ENCODE peak calls at places on chromosomes 11 and 22, in seven cellular contexts. F is stimulated activated CD4-positive, alpha-beta T cell treated with anti-CD3 and anti-CD28 coated beads, Interleukin-15, amount 100 ng/mL, for 1 hour; D is AG08396; T is LoVo; S is activated CD8-positive, alpha-beta memory T cell treated with anti-CD3 and anti-CD28 coated beads, Interleukin-2, amount 50 U/mL, for 48 hours; J is HFFc6; R is Caki2. O is an unnamed sample.

GRCh38 chr11:57124912-57125311 is 56.8 kb upstream of the LRRC55 start:
- DNase-seq in R (no peak), D (no peak), T (no peak), F (no peak), J (no peak), S (no peak), O (no peak)

GRCh38 chr11:49303080-49303479 is 94.7 kb upstream of the FOLH1 start:
- DNase-seq in T (no peak), F (no peak), S (no peak), J (no peak), D (no peak), R (no peak), O (no peak)

GRCh38 chr22:27952091-27952490 is 33.0 kb upstream of the PITPNB start:
- DNase-seq in F (no peak), T (no peak), R (no peak), D (no peak), J (peak; percentile 61), S (no peak), O (no peak)

GRCh38 chr11:8019671-8020597 is 32.8 kb downstream of the EIF3F start:
- DNase-seq in F (no peak), J (peak; percentile 28), R (peak; percentile 32), D (peak; percentile 78), S (peak; percentile 59), T (no peak), O (peak; percentile 57)

GRCh38 chr11:35285471-35285870 is 133.9 kb downstream of the SLC1A2 start:
- DNase-seq in S (no peak), D (no peak), F (no peak), R (no peak), T (no peak), J (no peak), O (no peak)

GRCh38 chr22:49084203-49084602 is 743.5 kb downstream of the BRD1 start:
- DNase-seq in F (no peak), S (no peak), T (no peak), D (no peak), J (no peak), R (peak; percentile 47), O (no peak)

GRCh38 chr22:42906605-42907338 is 49.7 kb upstream of the ARFGAP3 start:
- DNase-seq in D (no peak), S (no peak), J (no peak), R (no peak), T (no peak), F (no peak), O (no peak)

GRCh38 chr11:107973641-107974040 is 35.1 kb upstream of the CUL5 start:
- DNase-seq in T (no peak), F (no peak), D (no peak), S (no peak), J (no peak), R (no peak), O (no peak)

GRCh38 chr11:103175461-103176129 is 66.4 kb downstream of the DYNC2H1 start:
- DNase-seq in R (no peak), F (no peak), J (no peak), S (no peak), D (no peak), T (no peak), O (no peak)

GRCh38 chr11:36469063-36469462 is 41.0 kb downstream of the TRAF6 start:
- DNase-seq in R (no peak), J (peak; percentile 45), S (no peak), D (no peak), T (no peak), F (no peak), O (peak; percentile 60)

GRCh38 chr11:88979641-88980040 is 86.1 kb downstream of the GRM5 start:
- DNase-seq in J (peak; percentile 43), S (no peak), D (peak; percentile 2), F (no peak), T (no peak), R (peak; percentile 39), O (no peak)

GRCh38 chr11:73176892-73177155 is 34.7 kb upstream of the FCHSD2 start:
- DNase-seq in R (no peak), D (no peak), T (no peak), S (no peak), J (no peak), F (no peak), O (no peak)

GRCh38 chr11:60303661-60304060 is 23.2 kb downstream of the MS4A4A start:
- DNase-seq in J (no peak), D (no peak), R (no peak), S (no peak), T (no peak), F (no peak), O (no peak)

GRCh38 chr11:128579790-128580504 is 7.4 kb downstream of the ETS1 start:
- DNase-seq in J (peak; percentile 55), F (no peak), D (no peak), R (no peak), S (no peak), T (no peak), O (no peak)

GRCh38 chr11:64445651-64446050 is 86.7 kb downstream of the RPS6KA4 start:
- DNase-seq in R (no peak), S (no peak), D (no peak), T (no peak), J (no peak), F (no peak), O (no peak)

GRCh38 chr11:68524681-68525080 is 64.1 kb downstream of the PPP6R3 start:
- DNase-seq in S (no peak), D (no peak), J (no peak), T (no peak), F (no peak), R (no peak), O (no peak)

GRCh38 chr11:80379620-80380278 is 938.9 kb upstream of the TENM4 start:
- DNase-seq in S (no peak), D (no peak), F (no peak), T (no peak), J (no peak), R (peak; percentile 4), O (no peak)

GRCh38 chr11:3747704-3748103 is 49.6 kb downstream of the NUP98 start:
- DNase-seq in S (no peak), D (peak; percentile 69), F (no peak), R (no peak), T (no peak), J (peak; percentile 60), O (no peak)

O was measured in ecto neural progenitor cell.